ENCODE peak calls at places on chromosomes 16 and 17, in seven cellular contexts. R is Peyer's patch, N is heart right ventricle, B is cardiac fibroblast, Z is NB4, J is neural progenitor cell, D is ascending aorta. Q is an unnamed sample.

GRCh38 chr16:49528564-49529150 is 155.1 kb downstream of the C16orf78 start:
- DNase-seq in R (no peak), N (no peak), D (no peak), B (peak), Z (no peak), J (no peak), Q (no peak)

GRCh38 chr16:592518-593306 is 2.8 kb downstream of the RAB40C start:
- DNase-seq in D (peak), B (peak), J (no peak), Z (peak), N (no peak), R (no peak), Q (peak)

GRCh38 chr17:63124536-63124935 is 158.5 kb downstream of the TANC2 start:
- DNase-seq in Z (peak), R (no peak), J (no peak), B (no peak), D (no peak), N (no peak), Q (no peak)

GRCh38 chr17:27319536-27320221 is 25.8 kb downstream of the WSB1 start:
- DNase-seq in D (peak), Z (no peak), J (no peak), B (peak), R (no peak), N (peak), Q (peak)

GRCh38 chr17:65433592-65433991 is 127.9 kb downstream of the AXIN2 start:
- DNase-seq in R (no peak), Z (no peak), N (no peak), D (no peak), J (no peak), B (peak), Q (no peak)

GRCh38 chr17:35889241-35889640 is 9.1 kb upstream of the CCL5 start:
- DNase-seq in N (no peak), Z (no peak), R (no peak), D (no peak), B (no peak), J (no peak), Q (no peak)

GRCh38 chr16:80670170-80670865 is 129.5 kb downstream of the DYNLRB2 start:
- DNase-seq in B (no peak), D (no peak), J (no peak), N (no peak), R (peak), Z (no peak), Q (no peak)

GRCh38 chr17:8225813-8226535 is 15.6 kb upstream of the AURKB start:
- DNase-seq in Z (peak), N (peak), D (no peak), B (peak), J (peak), R (peak), Q (peak)

GRCh38 chr17:43768382-43768781 is 9.8 kb upstream of the SOST start:
- DNase-seq in D (peak), R (peak), B (no peak), N (peak), Z (peak), J (no peak), Q (peak)

GRCh38 chr17:80473701-80474100 is 2.7 kb downstream of the NPTX1 start:
- DNase-seq in J (no peak), N (no peak), B (no peak), D (no peak), R (no peak), Z (no peak), Q (no peak)

GRCh38 chr16:31083556-31083955 is 5.2 kb downstream of the PRSS53 start:
- DNase-seq in N (no peak), J (no peak), R (no peak), D (no peak), B (no peak), Z (no peak), Q (no peak)

GRCh38 chr16:17635183-17635582 is 164.4 kb upstream of the XYLT1 start:
- DNase-seq in B (no peak), N (no peak), D (no peak), Z (no peak), R (no peak), J (no peak), Q (no peak)

GRCh38 chr17:57985675-57985974 is 2.4 kb downstream of the VEZF1 start:
- DNase-seq in J (no peak), N (no peak), B (peak), D (no peak), Z (no peak), R (no peak), Q (no peak)

GRCh38 chr16:12255473-12255872 is 278.9 kb downstream of the SNX29 start:
- DNase-seq in R (no peak), Z (no peak), D (no peak), J (no peak), N (no peak), B (no peak), Q (no peak)

GRCh38 chr17:17859909-17860760 is 23.3 kb upstream of the SREBF1 start:
- DNase-seq in B (peak), N (peak), Z (peak), D (no peak), J (peak), R (peak), Q (no peak)

GRCh38 chr17:8420041-8420934 is 15.4 kb upstream of the NDEL1 start:
- DNase-seq in Z (no peak), R (peak), B (peak), J (no peak), D (peak), N (peak), Q (no peak)

GRCh38 chr16:28293589-28293935 is 1.2 kb downstream of the SBK1 start:
- DNase-seq in D (no peak), J (no peak), B (no peak), Z (no peak), N (no peak), R (no peak), Q (no peak)

GRCh38 chr17:82536220-82537201 is 17.0 kb downstream of the FOXK2 start:
- DNase-seq in B (peak), R (no peak), N (peak), D (peak), Z (no peak), J (no peak), Q (no peak)

GRCh38 chr17:15945493-15946209 is 721 bp downstream of the ADORA2B start:
- DNase-seq in R (no peak), Z (peak), D (no peak), J (peak), B (peak), N (no peak), Q (no peak)

GRCh38 chr17:40318835-40319332 is 9.9 kb downstream of the RARA start:
- DNase-seq in J (no peak), Z (peak), N (peak), B (no peak), D (peak), R (peak), Q (peak)

GRCh38 chr17:3400008-3400407 is 1.8 kb upstream of the OR1E1 start:
- DNase-seq in Z (no peak), J (no peak), R (no peak), D (no peak), N (no peak), B (no peak), Q (no peak)

GRCh38 chr16:75506567-75506966 is 11.3 kb upstream of the CHST6 start:
- DNase-seq in B (peak), N (peak), J (no peak), R (no peak), Z (peak), D (peak), Q (no peak)

GRCh38 chr17:15999141-15999973 is at the start of the genes TTC19 and ZSWIM7:
- DNase-seq in Z (peak), N (peak), D (peak), J (peak), R (peak), B (peak), Q (peak)

GRCh38 chr17:80941171-80941570 is 50.5 kb upstream of the CHMP6 start:
- DNase-seq in B (no peak), Z (no peak), J (no peak), D (no peak), N (no peak), R (no peak), Q (no peak)

GRCh38 chr16:24944206-24944605 is 71.0 kb downstream of the ARHGAP17 start:
- DNase-seq in B (no peak), J (no peak), D (no peak), Z (no peak), N (no peak), R (no peak), Q (peak)

GRCh38 chr16:89827383-89828198 is 684 bp upstream of the SPIRE2 start:
- DNase-seq in B (peak), J (peak), D (no peak), R (no peak), N (peak), Z (peak), Q (no peak)

GRCh38 chr17:28763804-28764266 is 20.0 kb downstream of the TRAF4 start:
- DNase-seq in N (peak), Z (peak), D (peak), J (peak), R (peak), B (peak), Q (peak)

GRCh38 chr17:16428098-16428882 is 12.9 kb downstream of the TRPV2 start:
- DNase-seq in N (no peak), Z (peak), J (peak), B (peak), R (peak), D (no peak), Q (no peak)

GRCh38 chr16:49600976-49601375 is 227.4 kb downstream of the C16orf78 start:
- DNase-seq in N (no peak), Z (no peak), B (no peak), D (peak), J (no peak), R (no peak), Q (peak)

GRCh38 chr17:20114466-20114865 is 105.3 kb downstream of the SPECC1 start:
- DNase-seq in R (no peak), Z (peak), D (no peak), B (no peak), J (no peak), N (no peak), Q (no peak)

GRCh38 chr17:80942360-80943345 is 49.0 kb upstream of the CHMP6 start:
- DNase-seq in N (peak), J (no peak), Z (no peak), B (peak), R (peak), D (peak), Q (peak)

GRCh38 chr16:79613009-79613408 is 12.5 kb upstream of the MAF start:
- DNase-seq in B (no peak), D (no peak), N (no peak), Z (no peak), J (no peak), R (no peak), Q (no peak)

GRCh38 chr17:42363767-42364585 is 24.3 kb downstream of the STAT3 start:
- DNase-seq in D (peak), R (no peak), J (no peak), N (no peak), B (peak), Z (no peak), Q (no peak)

GRCh38 chr17:42362245-42362961 is 25.8 kb downstream of the STAT3 start:
- DNase-seq in N (no peak), R (no peak), B (no peak), J (no peak), D (peak), Z (no peak), Q (no peak)

GRCh38 chr17:42361781-42362186 is 26.5 kb downstream of the STAT3 start:
- DNase-seq in B (no peak), N (no peak), R (no peak), Z (no peak), J (no peak), D (peak), Q (no peak)

GRCh38 chr17:42365136-42365535 is 23.1 kb downstream of the STAT3 start:
- DNase-seq in N (no peak), J (no peak), B (peak), R (no peak), Z (no peak), D (peak), Q (no peak)

DNA sequence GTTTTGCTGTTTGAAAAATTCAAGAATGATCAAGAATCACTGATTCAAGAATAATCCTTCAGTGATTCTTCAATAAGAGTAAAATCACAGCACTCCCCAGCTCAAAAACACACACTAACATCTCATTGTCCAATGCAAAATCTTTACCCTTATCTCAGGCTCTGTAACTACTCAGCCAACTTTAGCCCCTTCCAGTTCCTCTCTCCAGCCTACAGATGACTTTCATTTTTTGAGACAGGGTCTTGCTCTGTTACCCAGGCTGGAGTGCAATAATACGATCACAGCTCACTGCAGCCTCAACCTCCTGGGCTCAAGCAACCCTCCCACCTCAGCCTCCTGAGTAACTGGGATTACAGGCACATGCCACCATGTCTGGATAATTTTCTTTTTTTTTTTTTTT is 25.0 kb downstream of the STAT3 start:
- DNase-seq in B (no peak), J (no peak), N (no peak), D (no peak), Z (no peak), R (no peak), Q (no peak)
- H3K4me3 ChIP-seq in B (no peak), J (no peak), N (no peak), D (peak), Z (no peak), R (no peak), Q (no peak)

GRCh38 chr17:48679385-48680096 is 42.8 kb downstream of the PRAC1 start:
- DNase-seq in R (no peak), N (no peak), B (no peak), Z (no peak), J (no peak), D (no peak), Q (no peak)

GRCh38 chr17:48681609-48682008 is 40.7 kb downstream of the PRAC1 start:
- DNase-seq in B (no peak), Z (no peak), R (no peak), N (no peak), D (no peak), J (no peak), Q (no peak)

GRCh38 chr17:48676963-48677558 is 45.3 kb downstream of the PRAC1 start:
- DNase-seq in D (no peak), R (no peak), B (no peak), J (no peak), N (no peak), Z (no peak), Q (no peak)

GRCh38 chr17:48678141-48678971 is 44.0 kb downstream of the PRAC1 start:
- DNase-seq in N (peak), Z (peak), J (peak), D (peak), R (peak), B (peak), Q (peak)
- H3K4me3 ChIP-seq in N (no peak), Z (no peak), J (peak), D (no peak), R (no peak), B (peak), Q (no peak)

GRCh38 chr17:42548070-42548837 is 4.5 kb upstream of the HSD17B1 start:
- DNase-seq in R (peak), B (peak), N (no peak), D (no peak), Z (no peak), J (peak), Q (no peak)
- H3K4me3 ChIP-seq in R (peak), B (peak), N (no peak), D (no peak), Z (no peak), J (peak), Q (no peak)

GRCh38 chr17:39015546-39015935 is 48.3 kb upstream of the FBXO47 start:
- DNase-seq in D (no peak), N (no peak), B (no peak), Z (no peak), J (no peak), R (no peak), Q (no peak)
- H3K4me3 ChIP-seq in D (no peak), N (no peak), B (no peak), Z (no peak), J (no peak), R (no peak), Q (no peak)

GRCh38 chr16:84821179-84821578 is 1.4 kb downstream of the CRISPLD2 start:
- DNase-seq in N (no peak), B (no peak), R (no peak), J (no peak), Z (no peak), D (no peak), Q (no peak)

GRCh38 chr16:84820305-84820684 is 510 bp downstream of the CRISPLD2 start:
- DNase-seq in J (no peak), R (no peak), N (no peak), D (no peak), B (no peak), Z (no peak), Q (no peak)

GRCh38 chr16:84821728-84822676 is 2.2 kb downstream of the CRISPLD2 start:
- DNase-seq in B (peak), Z (no peak), J (no peak), N (peak), R (no peak), D (no peak), Q (no peak)

GRCh38 chr16:84819644-84820304 is at the start of gene CRISPLD2:
- DNase-seq in J (peak), Z (peak), N (peak), B (peak), D (peak), R (peak), Q (peak)

GRCh38 chr16:84820771-84821170 is 986 bp downstream of the CRISPLD2 start:
- DNase-seq in N (no peak), D (no peak), Z (no peak), J (no peak), R (no peak), B (no peak), Q (no peak)
- H3K4me3 ChIP-seq in N (peak), D (peak), Z (no peak), J (no peak), R (peak), B (peak), Q (peak)

GRCh38 chr16:56643080-56643778 is 4.8 kb downstream of the MT1A start:
- DNase-seq in D (peak), Z (peak), R (peak), B (peak), J (peak), N (peak), Q (peak)
- H3K4me3 ChIP-seq in D (peak), Z (no peak), R (peak), B (peak), J (peak), N (peak), Q (no peak)

GRCh38 chr17:76270770-76271668 is 5.9 kb downstream of the UBALD2 start:
- DNase-seq in D (no peak), N (no peak), J (no peak), B (no peak), Z (no peak), R (peak), Q (no peak)
- H3K4me3 ChIP-seq in D (peak), N (no peak), J (no peak), B (no peak), Z (no peak), R (no peak), Q (no peak)

DNA sequence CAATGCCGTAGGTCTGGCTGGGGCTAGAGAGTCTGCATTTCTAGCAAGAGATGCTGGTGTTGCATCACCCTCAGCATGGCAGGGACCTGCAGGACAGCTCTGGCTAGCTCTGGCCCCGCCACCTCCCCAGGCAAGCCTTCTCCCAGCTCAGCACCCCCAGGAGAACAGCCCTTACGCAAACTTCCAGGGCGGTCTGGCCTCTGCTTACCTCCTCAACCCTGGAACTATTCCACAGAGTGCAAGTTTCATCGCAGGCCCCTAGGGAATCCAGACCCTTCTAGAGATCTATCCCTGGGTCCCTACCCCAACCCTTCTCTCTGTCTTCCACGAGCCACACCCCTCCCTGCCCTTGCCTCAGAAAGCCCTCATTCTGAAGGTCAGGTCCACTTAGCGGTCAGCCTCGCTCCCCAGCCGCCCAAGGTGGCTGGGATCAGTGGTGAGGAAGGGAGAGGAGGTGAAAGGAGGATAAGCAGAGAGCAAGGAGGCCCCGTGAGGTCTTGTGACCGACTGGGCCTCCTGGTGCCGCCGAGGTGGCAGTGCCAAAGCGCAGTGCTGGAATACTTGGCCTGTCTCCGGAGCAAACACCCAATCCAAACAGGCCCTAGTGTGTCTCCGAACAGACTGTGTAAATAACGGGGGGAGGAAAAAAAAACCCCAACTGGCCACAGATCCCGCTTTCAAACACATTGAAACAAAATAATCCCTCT is 380.7 kb downstream of the SOX9 start:
- DNase-seq in R (no peak), Z (no peak), D (no peak), N (no peak), J (no peak), B (no peak), Q (no peak)
- H3K4me3 ChIP-seq in R (no peak), Z (no peak), D (peak), N (no peak), J (no peak), B (no peak), Q (no peak)

GRCh38 chr17:32877164-32877764 is 340 bp upstream of the MYO1D start:
- DNase-seq in J (peak), D (peak), N (peak), B (peak), Z (peak), R (peak), Q (peak)

GRCh38 chr17:32876414-32877163 is at the start of gene MYO1D:
- DNase-seq in R (peak), Z (no peak), N (peak), D (peak), J (peak), B (no peak), Q (peak)

GRCh38 chr17:32875904-32876413 is 965 bp downstream of the MYO1D start:
- DNase-seq in N (no peak), R (no peak), J (no peak), Z (no peak), D (no peak), B (peak), Q (no peak)

GRCh38 chr17:32873114-32873513 is 3.8 kb downstream of the MYO1D start:
- DNase-seq in R (no peak), D (no peak), J (no peak), Z (no peak), N (no peak), B (no peak), Q (no peak)

DNA sequence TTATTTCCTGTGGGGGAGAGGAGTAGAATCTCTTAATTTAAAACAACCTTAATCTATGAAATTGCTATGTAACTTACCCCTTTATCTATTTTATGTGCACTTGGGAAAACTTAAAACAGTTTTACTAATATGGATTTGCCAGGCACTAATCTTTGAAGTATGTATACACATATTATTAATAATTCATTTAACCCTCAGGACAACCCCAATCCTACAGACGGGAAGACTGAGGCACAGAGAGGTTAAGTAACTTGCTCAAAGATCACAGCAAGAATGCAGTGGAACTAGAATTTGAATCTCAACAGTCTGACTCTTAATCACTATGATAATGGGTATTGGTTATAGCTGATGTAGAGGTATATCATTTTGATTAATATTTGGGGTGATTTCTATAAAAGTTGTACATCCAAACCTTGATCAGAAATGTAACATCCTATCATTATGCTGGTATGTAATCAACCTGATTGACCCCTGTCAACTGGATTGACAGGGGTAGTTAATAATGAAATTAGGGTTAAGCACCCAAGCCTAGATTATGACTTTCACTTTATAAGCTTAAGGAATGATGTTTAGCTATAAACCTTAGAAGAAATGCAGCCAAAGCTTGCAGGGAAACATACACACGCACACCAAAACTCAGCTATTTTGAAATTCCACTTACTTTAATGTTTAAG is 1.6 kb downstream of the MYO1D start:
- DNase-seq in R (no peak), J (no peak), N (no peak), Z (no peak), D (no peak), B (no peak), Q (no peak)
- H3K4me3 ChIP-seq in R (peak), J (peak), N (no peak), Z (no peak), D (peak), B (peak), Q (no peak)

Q was measured in lower leg skin.